ENCODE peak calls at places on chromosomes 11 and 22, in six cellular contexts. K is A549, Y is K562, W is endothelial cell of umbilical vein, D is HepG2, H is GM12878. J is an unnamed sample.

GRCh38 chr11:17641792-17642350 is 77.5 kb upstream of the MYOD1 start:
- DNase-seq in Y (no peak), H (no peak), K (no peak), D (no peak), W (no peak), J (no peak)

GRCh38 chr11:2690596-2691354 is 9.0 kb downstream of the KCNQ1OT1 start:
- DNase-seq in W (no peak), H (no peak), Y (no peak), D (no peak), K (no peak), J (no peak)

GRCh38 chr11:113505046-113505445 is 29.8 kb upstream of the DRD2 start:
- DNase-seq in D (no peak), K (no peak), W (no peak), H (no peak), Y (no peak), J (no peak)

GRCh38 chr11:19673924-19674390 is 38.7 kb upstream of the NAV2 start:
- DNase-seq in H (no peak), K (no peak), W (peak; percentile 23), D (no peak), Y (no peak), J (peak; percentile 40)

GRCh38 chr11:74671520-74672196 is 59.6 kb downstream of the CHRDL2 start:
- DNase-seq in D (no peak), Y (no peak), K (no peak), W (no peak), H (no peak), J (no peak)

GRCh38 chr11:45089845-45090499 is 56.5 kb upstream of the PRDM11 start:
- DNase-seq in H (no peak), D (no peak), Y (no peak), W (no peak), K (no peak), J (peak; percentile 88)

GRCh38 chr22:26643368-26644100 is 13.9 kb upstream of the MIAT start:
- DNase-seq in K (no peak), D (no peak), H (no peak), W (no peak), Y (no peak), J (no peak)

GRCh38 chr11:72072348-72072747 is 8.0 kb downstream of the NUMA1 start:
- DNase-seq in K (no peak), D (peak; percentile 44), W (peak; percentile 80), Y (no peak), H (no peak), J (peak; percentile 41)

GRCh38 chr11:43644626-43645299 is 35.8 kb upstream of the HSD17B12 start:
- DNase-seq in H (no peak), Y (peak; percentile 23), D (peak; percentile 16), W (no peak), K (no peak), J (peak; percentile 24)

GRCh38 chr11:67563354-67564114 is 20.1 kb upstream of the GSTP1 start:
- DNase-seq in H (no peak), W (peak; percentile 94), Y (peak; percentile 56), K (no peak), D (no peak), J (no peak)

GRCh38 chr11:10526974-10527918 is 13.7 kb downstream of the RNF141 start:
- DNase-seq in D (no peak), H (peak; percentile 70), W (peak; percentile 39), K (no peak), Y (no peak), J (no peak)

GRCh38 chr22:35645646-35646045 is 2.6 kb upstream of the APOL6 start:
- DNase-seq in Y (no peak), W (no peak), D (no peak), H (no peak), K (no peak), J (no peak)

GRCh38 chr11:26623076-26623666 is 51.1 kb upstream of the MUC15 start:
- DNase-seq in K (peak; percentile 15), D (no peak), Y (no peak), W (no peak), H (no peak), J (no peak)

GRCh38 chr11:92439133-92439532 is 214.5 kb downstream of the FAT3 start:
- DNase-seq in Y (no peak), H (no peak), W (no peak), D (no peak), K (no peak), J (no peak)

GRCh38 chr22:26579331-26579886 is 10.5 kb downstream of the TPST2 start:
- DNase-seq in H (peak; percentile 30), K (no peak), Y (no peak), W (no peak), D (no peak), J (peak; percentile 83)

GRCh38 chr22:25602924-25603323 is 38.4 kb downstream of the GRK3 start:
- DNase-seq in K (no peak), Y (peak; percentile 56), W (no peak), D (no peak), H (no peak), J (no peak)

GRCh38 chr11:71452354-71453020 is 516 bp upstream of the NADSYN1 start:
- DNase-seq in H (no peak), Y (no peak), D (peak; percentile 11), K (no peak), W (peak; percentile 63), J (peak; percentile 85)

GRCh38 chr11:61071208-61071681 is 31.0 kb upstream of the CD5 start:
- DNase-seq in Y (no peak), W (no peak), H (no peak), D (no peak), K (no peak), J (peak; percentile 42)
- H3K4me3 ChIP-seq in Y (no peak overlapping the region), W (no peak overlapping the region), H (no peak overlapping the region), D (no peak overlapping the region), K (no peak overlapping the region), J (no peak overlapping the region)

GRCh38 chr11:64924910-64925284 is 408 bp downstream of the PPP2R5B start:
- DNase-seq in Y (no peak), D (no peak), K (peak; percentile 51), W (no peak), H (no peak), J (no peak)
- TF ChIP-seq MAX in Y (no peak), D (no peak), K (no peak), W (no peak), H (no peak), J (no peak)

DNA sequence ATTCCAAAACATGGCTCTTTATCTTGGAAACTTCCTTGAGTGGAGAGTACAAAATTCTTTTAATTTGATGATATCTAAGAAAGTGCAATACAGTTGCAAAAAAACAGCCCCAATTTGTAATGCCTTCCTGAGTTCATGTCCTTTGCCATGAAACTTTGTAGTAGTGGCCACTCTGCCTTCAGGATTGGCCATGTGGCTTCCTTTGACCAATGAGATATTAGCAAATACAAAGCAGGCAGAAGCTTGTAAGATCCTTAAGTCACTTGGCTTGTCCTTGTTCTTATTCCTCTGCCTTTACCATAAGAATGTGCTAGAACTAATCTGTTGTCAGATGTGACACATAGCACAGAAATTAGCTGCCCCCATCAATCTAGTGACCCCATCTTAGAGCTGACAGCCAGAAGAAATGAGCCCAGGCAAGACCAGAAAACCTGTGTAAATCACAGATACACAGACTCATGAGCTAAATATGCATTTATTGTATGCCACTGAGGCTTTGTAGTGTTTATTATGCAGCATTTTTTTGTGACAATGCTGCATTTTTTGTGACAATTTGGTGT is 29.8 kb upstream of the BLID start:
- DNase-seq in H (no peak), K (no peak), D (no peak), W (no peak), Y (no peak), J (no peak)
- TF ChIP-seq MYC in H (no peak), K (no peak), D (no peak), W (no peak), Y (no peak), J (no peak)

DNA sequence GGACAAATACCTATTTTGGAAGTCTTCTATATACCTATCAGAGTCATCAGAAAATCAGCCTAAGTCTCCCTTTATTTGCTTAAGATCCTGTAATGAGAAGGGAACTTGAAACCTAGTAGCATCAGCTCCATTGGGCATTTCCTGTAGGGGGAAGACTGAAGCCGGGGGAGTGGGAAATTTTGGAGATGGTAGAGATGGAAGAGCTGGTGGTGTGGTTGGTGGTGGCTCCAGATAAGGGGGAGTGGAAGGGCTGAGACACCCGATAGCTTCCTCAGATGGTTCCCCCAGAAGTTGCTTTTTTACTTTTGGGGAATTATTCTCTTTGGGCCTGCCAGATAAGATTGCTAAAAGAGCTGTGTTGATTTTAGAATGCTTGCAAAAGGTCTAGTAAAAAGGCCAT is 16.4 kb upstream of the EI24 start:
- DNase-seq in Y (peak; percentile 94), H (no peak), K (no peak), W (no peak), D (no peak), J (no peak)
- H3K4me3 ChIP-seq in Y (no peak overlapping the region), H (no peak overlapping the region), K (no peak overlapping the region), W (no peak overlapping the region), D (no peak overlapping the region), J (no peak overlapping the region)

DNA sequence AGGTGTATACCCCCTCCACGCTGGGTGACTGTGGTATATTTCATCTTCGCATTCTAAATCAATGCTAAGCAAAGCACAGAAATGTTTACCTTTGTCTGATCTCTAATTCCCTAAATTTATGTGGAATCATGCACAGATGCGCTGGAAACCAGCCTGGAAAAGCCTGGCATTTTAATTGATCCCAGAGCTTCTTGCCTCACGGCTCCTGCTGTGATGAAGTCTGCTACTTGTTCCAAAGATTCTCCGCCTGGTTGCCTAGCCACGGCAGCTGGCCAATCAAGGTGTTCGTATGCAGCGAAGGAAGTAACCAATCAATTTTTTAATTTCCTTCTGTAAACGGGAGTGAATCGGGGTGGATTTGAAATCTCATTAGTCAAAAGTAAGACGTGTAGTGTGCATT is 133.8 kb downstream of the FANCF start:
- DNase-seq in D (no peak), K (no peak), Y (no peak), W (no peak), H (no peak), J (no peak)
- TF ChIP-seq MAX in D (no peak), K (no peak), Y (no peak), W (no peak), H (no peak), J (no peak)

GRCh38 chr22:49693848-49694247 is 133.8 kb downstream of the BRD1 start:
- DNase-seq in K (no peak), D (no peak), W (no peak), Y (no peak), H (no peak), J (no peak)
- TF ChIP-seq MYC in K (no peak), D (no peak), W (no peak), Y (no peak), H (no peak), J (no peak)

DNA sequence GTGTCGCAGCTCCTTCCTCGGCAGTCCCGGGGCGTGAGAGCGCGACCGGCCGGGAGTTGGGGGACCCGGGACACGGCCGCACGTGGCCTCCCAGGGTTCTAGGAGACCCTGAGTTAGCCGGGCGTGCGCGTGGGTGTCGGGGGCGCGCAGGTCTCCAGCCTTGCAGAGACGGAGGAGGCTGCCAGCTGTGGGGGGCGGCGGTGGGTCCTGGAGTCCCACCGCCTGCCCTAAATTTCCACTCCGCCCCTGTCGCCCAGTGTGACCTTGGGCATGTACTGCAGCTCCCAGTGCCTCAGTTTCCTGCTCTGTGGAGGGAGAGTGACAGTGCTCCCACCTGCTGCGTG is 18.8 kb downstream of the RRP7A start:
- DNase-seq in W (no peak), D (no peak), H (no peak), Y (no peak), K (no peak), J (no peak)
- H3K4me3 ChIP-seq in W (no peak overlapping the region), D (no peak overlapping the region), H (peak overlapping the region; percentile 27), Y (peak overlapping the region; percentile 44), K (peak overlapping the region; percentile 23), J (no peak overlapping the region)